ENCODE peak calls at places on chromosomes 2 and 18, in eight cellular contexts. One of them, this sample, is unnamed.

GRCh38 chr2:38658613-38659012 is 7.3 kb upstream of the GALM start:
- DNase-seq in activated CD8-positive, alpha-beta T cell treated with anti-CD3 and anti-CD28 coated beads for 36 hours: no peak
- DNase-seq in PC-9: no peak
- DNase-seq in heart right ventricle: no peak
- DNase-seq in sigmoid colon: no peak
- DNase-seq in IMR-90: no peak
- DNase-seq in AG09319: no peak
- DNase-seq in nephron progenitor cell: no peak
- DNase-seq in this sample: no peak

GRCh38 chr18:79465392-79465991 is 69.8 kb downstream of the NFATC1 start:
- DNase-seq in activated CD8-positive, alpha-beta T cell treated with anti-CD3 and anti-CD28 coated beads for 36 hours: no peak
- DNase-seq in IMR-90: no peak
- DNase-seq in heart right ventricle: peak
- DNase-seq in PC-9: no peak
- DNase-seq in AG09319: no peak
- DNase-seq in sigmoid colon: no peak
- DNase-seq in nephron progenitor cell: peak
- DNase-seq in this sample: no peak

GRCh38 chr2:19362094-19362649 is 3.7 kb upstream of the OSR1 start:
- DNase-seq in sigmoid colon: no peak
- DNase-seq in PC-9: peak
- DNase-seq in activated CD8-positive, alpha-beta T cell treated with anti-CD3 and anti-CD28 coated beads for 36 hours: no peak
- DNase-seq in AG09319: no peak
- DNase-seq in IMR-90: peak
- DNase-seq in nephron progenitor cell: no peak
- DNase-seq in heart right ventricle: no peak
- DNase-seq in this sample: no peak

GRCh38 chr2:126187665-126188064 is 468.3 kb upstream of the GYPC start:
- DNase-seq in PC-9: no peak
- DNase-seq in nephron progenitor cell: no peak
- DNase-seq in activated CD8-positive, alpha-beta T cell treated with anti-CD3 and anti-CD28 coated beads for 36 hours: no peak
- DNase-seq in AG09319: no peak
- DNase-seq in sigmoid colon: no peak
- DNase-seq in IMR-90: no peak
- DNase-seq in heart right ventricle: no peak
- DNase-seq in this sample: no peak

GRCh38 chr2:2254206-2254605 is 76.9 kb downstream of the MYT1L start:
- DNase-seq in AG09319: no peak
- DNase-seq in activated CD8-positive, alpha-beta T cell treated with anti-CD3 and anti-CD28 coated beads for 36 hours: no peak
- DNase-seq in heart right ventricle: no peak
- DNase-seq in PC-9: no peak
- DNase-seq in nephron progenitor cell: no peak
- DNase-seq in IMR-90: no peak
- DNase-seq in sigmoid colon: no peak
- DNase-seq in this sample: no peak

GRCh38 chr2:195769975-195770374 is 112.9 kb downstream of the SLC39A10 start:
- DNase-seq in activated CD8-positive, alpha-beta T cell treated with anti-CD3 and anti-CD28 coated beads for 36 hours: no peak
- DNase-seq in sigmoid colon: no peak
- DNase-seq in AG09319: no peak
- DNase-seq in nephron progenitor cell: no peak
- DNase-seq in IMR-90: peak
- DNase-seq in PC-9: no peak
- DNase-seq in heart right ventricle: no peak
- DNase-seq in this sample: no peak

GRCh38 chr2:112958428-112959108 is 19.2 kb upstream of the IL36G start:
- DNase-seq in PC-9: no peak
- DNase-seq in activated CD8-positive, alpha-beta T cell treated with anti-CD3 and anti-CD28 coated beads for 36 hours: peak
- DNase-seq in IMR-90: peak
- DNase-seq in sigmoid colon: no peak
- DNase-seq in nephron progenitor cell: peak
- DNase-seq in AG09319: peak
- DNase-seq in heart right ventricle: peak
- DNase-seq in this sample: no peak

GRCh38 chr2:383173-383572 is 95.3 kb upstream of the ALKAL2 start:
- DNase-seq in activated CD8-positive, alpha-beta T cell treated with anti-CD3 and anti-CD28 coated beads for 36 hours: no peak
- DNase-seq in heart right ventricle: no peak
- DNase-seq in AG09319: no peak
- DNase-seq in sigmoid colon: no peak
- DNase-seq in IMR-90: no peak
- DNase-seq in PC-9: no peak
- DNase-seq in nephron progenitor cell: peak
- DNase-seq in this sample: no peak

GRCh38 chr2:60234274-60234976 is 319.0 kb downstream of the BCL11A start:
- DNase-seq in PC-9: no peak
- DNase-seq in activated CD8-positive, alpha-beta T cell treated with anti-CD3 and anti-CD28 coated beads for 36 hours: no peak
- DNase-seq in AG09319: no peak
- DNase-seq in sigmoid colon: no peak
- DNase-seq in nephron progenitor cell: no peak
- DNase-seq in IMR-90: no peak
- DNase-seq in heart right ventricle: no peak
- DNase-seq in this sample: no peak

GRCh38 chr18:46416706-46417638 is 240.0 kb downstream of the LOXHD1 start:
- DNase-seq in nephron progenitor cell: no peak
- DNase-seq in heart right ventricle: no peak
- DNase-seq in AG09319: no peak
- DNase-seq in sigmoid colon: no peak
- DNase-seq in activated CD8-positive, alpha-beta T cell treated with anti-CD3 and anti-CD28 coated beads for 36 hours: peak
- DNase-seq in PC-9: no peak
- DNase-seq in IMR-90: no peak
- DNase-seq in this sample: no peak

GRCh38 chr2:188870289-188870688 is 103.9 kb upstream of the COL3A1 start:
- DNase-seq in AG09319: peak
- DNase-seq in IMR-90: peak
- DNase-seq in sigmoid colon: no peak
- DNase-seq in PC-9: no peak
- DNase-seq in activated CD8-positive, alpha-beta T cell treated with anti-CD3 and anti-CD28 coated beads for 36 hours: peak
- DNase-seq in heart right ventricle: no peak
- DNase-seq in nephron progenitor cell: no peak
- DNase-seq in this sample: no peak

GRCh38 chr2:112791019-112791418 is 6.7 kb upstream of the IL1A start:
- DNase-seq in heart right ventricle: no peak
- DNase-seq in IMR-90: no peak
- DNase-seq in nephron progenitor cell: no peak
- DNase-seq in sigmoid colon: no peak
- DNase-seq in AG09319: no peak
- DNase-seq in activated CD8-positive, alpha-beta T cell treated with anti-CD3 and anti-CD28 coated beads for 36 hours: no peak
- DNase-seq in PC-9: no peak
- DNase-seq in this sample: no peak

GRCh38 chr18:76857476-76857875 is 35.1 kb downstream of the ZNF236 start:
- DNase-seq in heart right ventricle: no peak
- DNase-seq in PC-9: no peak
- DNase-seq in activated CD8-positive, alpha-beta T cell treated with anti-CD3 and anti-CD28 coated beads for 36 hours: no peak
- DNase-seq in nephron progenitor cell: no peak
- DNase-seq in AG09319: no peak
- DNase-seq in sigmoid colon: no peak
- DNase-seq in IMR-90: no peak
- DNase-seq in this sample: no peak

GRCh38 chr2:18966131-18966530 is 376.8 kb upstream of the NT5C1B start:
- DNase-seq in IMR-90: no peak
- DNase-seq in sigmoid colon: no peak
- DNase-seq in activated CD8-positive, alpha-beta T cell treated with anti-CD3 and anti-CD28 coated beads for 36 hours: no peak
- DNase-seq in nephron progenitor cell: no peak
- DNase-seq in PC-9: no peak
- DNase-seq in AG09319: peak
- DNase-seq in heart right ventricle: no peak
- DNase-seq in this sample: no peak

GRCh38 chr2:3179208-3179607 is 198.4 kb downstream of the EIPR1 start:
- DNase-seq in PC-9: no peak
- DNase-seq in nephron progenitor cell: no peak
- DNase-seq in IMR-90: no peak
- DNase-seq in sigmoid colon: no peak
- DNase-seq in AG09319: no peak
- DNase-seq in activated CD8-positive, alpha-beta T cell treated with anti-CD3 and anti-CD28 coated beads for 36 hours: peak
- DNase-seq in heart right ventricle: no peak
- DNase-seq in this sample: no peak

GRCh38 chr2:85697096-85697495 is 2.9 kb downstream of the GNLY start:
- DNase-seq in IMR-90: no peak
- DNase-seq in AG09319: no peak
- DNase-seq in PC-9: no peak
- DNase-seq in sigmoid colon: no peak
- DNase-seq in nephron progenitor cell: no peak
- DNase-seq in activated CD8-positive, alpha-beta T cell treated with anti-CD3 and anti-CD28 coated beads for 36 hours: no peak
- DNase-seq in heart right ventricle: no peak
- DNase-seq in this sample: no peak

GRCh38 chr2:214156971-214157370 is 253.9 kb upstream of the VWC2L start:
- DNase-seq in IMR-90: no peak
- DNase-seq in heart right ventricle: no peak
- DNase-seq in activated CD8-positive, alpha-beta T cell treated with anti-CD3 and anti-CD28 coated beads for 36 hours: no peak
- DNase-seq in sigmoid colon: no peak
- DNase-seq in PC-9: no peak
- DNase-seq in nephron progenitor cell: no peak
- DNase-seq in AG09319: no peak
- DNase-seq in this sample: no peak

GRCh38 chr2:8682719-8683667 is 1.1 kb downstream of the ID2 start:
- DNase-seq in AG09319: no peak
- DNase-seq in IMR-90: peak
- DNase-seq in nephron progenitor cell: peak
- DNase-seq in sigmoid colon: peak
- DNase-seq in activated CD8-positive, alpha-beta T cell treated with anti-CD3 and anti-CD28 coated beads for 36 hours: peak
- DNase-seq in heart right ventricle: no peak
- DNase-seq in PC-9: no peak
- DNase-seq in this sample: no peak

GRCh38 chr2:24793752-24794477 is 690 bp downstream of the CENPO start:
- DNase-seq in nephron progenitor cell: peak
- DNase-seq in PC-9: no peak
- DNase-seq in AG09319: no peak
- DNase-seq in IMR-90: peak
- DNase-seq in activated CD8-positive, alpha-beta T cell treated with anti-CD3 and anti-CD28 coated beads for 36 hours: peak
- DNase-seq in heart right ventricle: no peak
- DNase-seq in sigmoid colon: no peak
- DNase-seq in this sample: no peak

GRCh38 chr2:206823178-206823577 is 57.8 kb downstream of the FASTKD2 start:
- DNase-seq in activated CD8-positive, alpha-beta T cell treated with anti-CD3 and anti-CD28 coated beads for 36 hours: no peak
- DNase-seq in nephron progenitor cell: no peak
- DNase-seq in IMR-90: no peak
- DNase-seq in heart right ventricle: peak
- DNase-seq in PC-9: no peak
- DNase-seq in AG09319: no peak
- DNase-seq in sigmoid colon: peak
- DNase-seq in this sample: no peak
- TF ChIP-seq CTCF in activated CD8-positive, alpha-beta T cell treated with anti-CD3 and anti-CD28 coated beads for 36 hours: no peak
- TF ChIP-seq CTCF in nephron progenitor cell: no peak
- TF ChIP-seq CTCF in IMR-90: no peak
- TF ChIP-seq CTCF in heart right ventricle: no peak
- TF ChIP-seq CTCF in PC-9: no peak
- TF ChIP-seq CTCF in AG09319: no peak
- TF ChIP-seq CTCF in sigmoid colon: no peak
- TF ChIP-seq CTCF in this sample: no peak

DNA sequence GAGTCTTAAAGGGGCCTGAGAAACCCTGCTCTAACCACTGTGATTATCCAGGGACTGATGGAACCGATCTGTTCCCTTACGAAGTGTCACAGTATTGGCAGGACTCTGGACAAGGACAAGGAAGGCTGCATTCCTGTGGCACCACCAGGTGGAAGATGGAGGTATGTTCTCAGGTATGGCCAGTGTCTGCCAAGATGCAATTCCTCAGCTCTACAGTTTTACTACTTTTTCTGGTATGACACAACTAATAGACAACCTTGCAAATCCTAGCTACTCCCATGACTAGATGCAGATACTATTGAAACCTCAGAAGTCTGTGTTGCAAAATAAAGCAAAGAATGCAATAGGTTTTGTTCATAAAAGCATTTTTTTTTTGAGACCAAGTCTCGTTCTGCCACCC is 14.6 kb downstream of the RAB31 start:
- DNase-seq in AG09319: no peak
- DNase-seq in activated CD8-positive, alpha-beta T cell treated with anti-CD3 and anti-CD28 coated beads for 36 hours: no peak
- DNase-seq in PC-9: peak
- DNase-seq in heart right ventricle: no peak
- DNase-seq in nephron progenitor cell: no peak
- DNase-seq in IMR-90: no peak
- DNase-seq in sigmoid colon: no peak
- DNase-seq in this sample: no peak
- TF ChIP-seq CTCF in AG09319: no peak
- TF ChIP-seq CTCF in activated CD8-positive, alpha-beta T cell treated with anti-CD3 and anti-CD28 coated beads for 36 hours: no peak
- TF ChIP-seq CTCF in PC-9: peak
- TF ChIP-seq CTCF in heart right ventricle: no peak
- TF ChIP-seq CTCF in nephron progenitor cell: no peak
- TF ChIP-seq CTCF in IMR-90: no peak
- TF ChIP-seq CTCF in sigmoid colon: no peak
- TF ChIP-seq CTCF in this sample: no peak

GRCh38 chr2:33126552-33126951 is 179.8 kb downstream of the LTBP1 start:
- DNase-seq in nephron progenitor cell: no peak
- DNase-seq in activated CD8-positive, alpha-beta T cell treated with anti-CD3 and anti-CD28 coated beads for 36 hours: no peak
- DNase-seq in sigmoid colon: no peak
- DNase-seq in AG09319: no peak
- DNase-seq in PC-9: no peak
- DNase-seq in heart right ventricle: no peak
- DNase-seq in IMR-90: no peak
- DNase-seq in this sample: no peak
- TF ChIP-seq CTCF in nephron progenitor cell: no peak
- TF ChIP-seq CTCF in activated CD8-positive, alpha-beta T cell treated with anti-CD3 and anti-CD28 coated beads for 36 hours: no peak
- TF ChIP-seq CTCF in sigmoid colon: no peak
- TF ChIP-seq CTCF in AG09319: no peak
- TF ChIP-seq CTCF in PC-9: no peak
- TF ChIP-seq CTCF in heart right ventricle: no peak
- TF ChIP-seq CTCF in IMR-90: no peak
- TF ChIP-seq CTCF in this sample: no peak

GRCh38 chr2:181738483-181739015 is 58.2 kb upstream of the NEUROD1 start:
- DNase-seq in activated CD8-positive, alpha-beta T cell treated with anti-CD3 and anti-CD28 coated beads for 36 hours: no peak
- DNase-seq in IMR-90: no peak
- DNase-seq in AG09319: no peak
- DNase-seq in sigmoid colon: no peak
- DNase-seq in heart right ventricle: no peak
- DNase-seq in PC-9: no peak
- DNase-seq in nephron progenitor cell: no peak
- DNase-seq in this sample: no peak

GRCh38 chr2:181742908-181743722 is 62.8 kb upstream of the NEUROD1 start:
- DNase-seq in activated CD8-positive, alpha-beta T cell treated with anti-CD3 and anti-CD28 coated beads for 36 hours: peak
- DNase-seq in IMR-90: peak
- DNase-seq in heart right ventricle: peak
- DNase-seq in nephron progenitor cell: peak
- DNase-seq in PC-9: peak
- DNase-seq in sigmoid colon: no peak
- DNase-seq in AG09319: peak
- DNase-seq in this sample: no peak

GRCh38 chr2:181741756-181742155 is 61.4 kb upstream of the NEUROD1 start:
- DNase-seq in IMR-90: peak
- DNase-seq in nephron progenitor cell: no peak
- DNase-seq in AG09319: no peak
- DNase-seq in heart right ventricle: no peak
- DNase-seq in sigmoid colon: no peak
- DNase-seq in PC-9: no peak
- DNase-seq in activated CD8-positive, alpha-beta T cell treated with anti-CD3 and anti-CD28 coated beads for 36 hours: no peak
- DNase-seq in this sample: no peak

GRCh38 chr2:181742361-181742760 is 62.0 kb upstream of the NEUROD1 start:
- DNase-seq in AG09319: no peak
- DNase-seq in IMR-90: no peak
- DNase-seq in nephron progenitor cell: no peak
- DNase-seq in heart right ventricle: no peak
- DNase-seq in sigmoid colon: no peak
- DNase-seq in PC-9: no peak
- DNase-seq in activated CD8-positive, alpha-beta T cell treated with anti-CD3 and anti-CD28 coated beads for 36 hours: no peak
- DNase-seq in this sample: no peak

DNA sequence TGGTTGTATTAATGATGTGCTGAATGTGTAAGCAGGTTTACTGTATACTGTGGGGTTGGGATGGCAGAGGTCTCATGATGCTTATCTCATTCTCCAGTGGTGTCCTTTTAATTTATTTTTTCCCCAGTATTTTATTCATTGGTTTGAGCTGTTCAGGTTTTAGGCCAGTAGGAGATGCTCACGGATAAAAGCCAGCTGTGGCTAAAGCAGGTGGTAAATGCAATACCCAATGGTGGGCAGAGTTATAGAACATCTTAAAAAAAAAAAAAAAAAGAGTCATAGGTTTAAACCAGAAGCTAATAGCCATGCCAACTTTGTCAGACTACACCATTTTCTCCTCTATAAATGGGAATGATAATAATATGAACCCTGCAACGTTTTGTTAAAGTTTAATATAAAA is 57.8 kb upstream of the NEUROD1 start:
- DNase-seq in activated CD8-positive, alpha-beta T cell treated with anti-CD3 and anti-CD28 coated beads for 36 hours: no peak
- DNase-seq in heart right ventricle: no peak
- DNase-seq in PC-9: no peak
- DNase-seq in sigmoid colon: no peak
- DNase-seq in nephron progenitor cell: no peak
- DNase-seq in IMR-90: peak
- DNase-seq in AG09319: no peak
- DNase-seq in this sample: no peak
- TF ChIP-seq CTCF in activated CD8-positive, alpha-beta T cell treated with anti-CD3 and anti-CD28 coated beads for 36 hours: no peak
- TF ChIP-seq CTCF in heart right ventricle: no peak
- TF ChIP-seq CTCF in PC-9: peak
- TF ChIP-seq CTCF in sigmoid colon: no peak
- TF ChIP-seq CTCF in nephron progenitor cell: peak
- TF ChIP-seq CTCF in IMR-90: peak
- TF ChIP-seq CTCF in AG09319: peak
- TF ChIP-seq CTCF in this sample: no peak